ENCODE peak calls at places on chromosomes 6 and 20, in six cellular contexts. K, T, M, J, A and Z are unnamed samples.

GRCh38 chr6:140226637-140227036 is 852.2 kb upstream of the CITED2 start:
- DNase-seq in A (no peak), M (no peak), J (no peak), K (no peak), T (no peak), Z (no peak)

GRCh38 chr6:112184996-112185395 is 69.4 kb downstream of the LAMA4 start:
- DNase-seq in M (no peak), A (no peak), K (no peak), J (no peak), T (no peak), Z (no peak)

GRCh38 chr6:115838763-115839401 is 221.8 kb downstream of the FRK start:
- DNase-seq in A (no peak), K (no peak), M (peak), J (peak), T (no peak), Z (no peak)

GRCh38 chr20:8994045-8994444 is 74.8 kb upstream of the PLCB4 start:
- DNase-seq in A (no peak), J (no peak), K (no peak), M (no peak), T (no peak), Z (no peak)

GRCh38 chr20:11235058-11235457 is 561.3 kb upstream of the JAG1 start:
- DNase-seq in T (no peak), M (peak), K (no peak), A (no peak), J (peak), Z (no peak)

GRCh38 chr20:60055740-60056139 is 97.5 kb downstream of the CDH26 start:
- DNase-seq in J (no peak), A (no peak), T (peak), K (peak), M (no peak), Z (no peak)

GRCh38 chr20:51306521-51307358 is 235.8 kb downstream of the NFATC2 start:
- DNase-seq in M (peak), A (peak), J (peak), T (peak), K (peak), Z (peak)

GRCh38 chr20:6053064-6053775 is 640 bp downstream of the LRRN4 start:
- DNase-seq in M (no peak), T (no peak), A (no peak), J (peak), K (no peak), Z (no peak)

GRCh38 chr20:49608752-49609670 is 41.1 kb upstream of the PTGIS start:
- DNase-seq in M (no peak), T (no peak), K (peak), A (peak), J (peak), Z (peak)

GRCh38 chr6:57324538-57324937 is 7.1 kb downstream of the PRIM2 start:
- DNase-seq in T (no peak), A (no peak), K (no peak), J (no peak), M (no peak), Z (no peak)

GRCh38 chr6:132590362-132590761 is 821 bp upstream of the TAAR5 start:
- DNase-seq in J (no peak), A (no peak), K (no peak), T (no peak), M (no peak), Z (no peak)

GRCh38 chr6:132060591-132060990 is 109.4 kb upstream of the CCN2 start:
- DNase-seq in K (no peak), A (no peak), M (peak), J (no peak), T (no peak), Z (no peak)

GRCh38 chr20:38298768-38299288 is 5.1 kb upstream of the BPI start:
- DNase-seq in K (peak), M (no peak), A (no peak), J (no peak), T (peak), Z (peak)

GRCh38 chr20:62975812-62976413 is 23.4 kb downstream of the SLC17A9 start:
- DNase-seq in T (no peak), K (no peak), A (no peak), J (no peak), M (no peak), Z (no peak)

GRCh38 chr6:124002377-124003081 is 198.9 kb downstream of the NKAIN2 start:
- DNase-seq in T (no peak), J (no peak), A (no peak), M (peak), K (no peak), Z (no peak)

GRCh38 chr20:20037960-20038359 is 14.3 kb downstream of the CRNKL1 start:
- DNase-seq in T (no peak), M (peak), K (no peak), A (no peak), J (peak), Z (no peak)

GRCh38 chr20:51142448-51142847 is 119.5 kb upstream of the KCNG1 start:
- DNase-seq in T (no peak), J (no peak), M (no peak), A (no peak), K (no peak), Z (no peak)

GRCh38 chr6:16570946-16571345 is 190.3 kb downstream of the ATXN1 start:
- DNase-seq in J (no peak), K (no peak), M (no peak), T (no peak), A (no peak), Z (no peak)

GRCh38 chr20:59159091-59159821 is 4.4 kb upstream of the ZNF831 start:
- DNase-seq in K (no peak), T (no peak), A (no peak), J (peak), M (no peak), Z (no peak)

GRCh38 chr6:52399511-52400315 is 20.4 kb upstream of the EFHC1 start:
- DNase-seq in J (peak), K (no peak), A (no peak), T (no peak), M (peak), Z (no peak)

GRCh38 chr6:17998442-17998841 is 11.0 kb upstream of the KIF13A start:
- DNase-seq in K (no peak), T (no peak), A (no peak), J (no peak), M (no peak), Z (no peak)

GRCh38 chr6:37489697-37490336 is 9.9 kb downstream of the CCDC167 start:
- DNase-seq in J (no peak), K (no peak), M (no peak), T (no peak), A (no peak), Z (no peak)

GRCh38 chr6:1865585-1865984 is 255.9 kb downstream of the FOXC1 start:
- DNase-seq in T (no peak), A (no peak), K (peak), M (no peak), J (no peak), Z (peak)

GRCh38 chr6:43951063-43951755 is 176.0 kb downstream of the MRPL14 start:
- DNase-seq in T (no peak), A (no peak), J (peak), M (no peak), K (no peak), Z (no peak)

GRCh38 chr6:220736-221475 is 71.4 kb upstream of the DUSP22 start:
- DNase-seq in M (peak), J (no peak), T (no peak), K (no peak), A (no peak), Z (no peak)

GRCh38 chr6:25346064-25346463 is 66.9 kb downstream of the CARMIL1 start:
- DNase-seq in T (no peak), M (no peak), K (no peak), J (peak), A (no peak), Z (no peak)
- H3K27ac ChIP-seq in T (no peak), M (no peak), K (no peak), J (no peak), A (no peak), Z (no peak)

DNA sequence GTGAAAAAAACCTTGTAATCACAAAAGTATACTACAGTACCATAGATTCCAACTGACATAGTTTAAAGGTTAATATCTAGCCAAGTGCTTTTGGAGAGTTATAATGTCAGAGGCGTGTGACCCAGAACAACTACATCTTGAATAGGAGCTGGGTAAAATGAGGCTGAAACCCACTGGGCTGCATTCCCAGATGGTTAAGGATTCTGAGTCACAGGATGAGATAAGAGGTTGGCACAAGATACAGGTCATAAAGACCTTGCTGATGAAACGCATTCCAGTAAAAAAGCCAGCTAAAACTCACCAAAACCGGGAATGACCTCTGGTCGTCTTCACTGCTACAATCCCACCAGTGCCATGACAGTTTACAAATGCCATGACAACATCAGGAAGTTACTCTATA is 22.4 kb upstream of the KIAA0408 start:
- DNase-seq in A (no peak), M (peak), J (peak), K (no peak), T (no peak), Z (no peak)
- H3K27ac ChIP-seq in A (no peak), M (peak), J (no peak), K (no peak), T (no peak), Z (peak)

DNA sequence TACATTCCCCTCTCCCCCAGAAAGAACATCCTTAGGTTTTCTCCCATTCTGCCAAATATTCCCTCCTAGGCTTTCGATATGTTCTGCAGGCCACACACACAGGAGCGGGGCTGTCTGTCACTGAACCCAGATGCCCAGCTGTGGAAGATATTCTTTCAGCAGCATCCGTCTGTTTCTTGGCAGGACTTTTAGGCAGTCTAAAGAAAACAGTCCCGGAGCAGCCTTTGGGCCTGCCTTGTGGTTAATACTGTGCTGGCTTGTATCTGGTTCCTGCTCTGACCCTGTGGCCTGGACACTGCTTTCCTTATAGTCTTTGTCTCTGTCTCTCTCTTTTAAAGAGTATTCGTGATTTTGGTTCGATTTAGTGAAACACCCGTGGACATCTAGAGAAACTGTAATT is 94.6 kb upstream of the SUPT3H start:
- DNase-seq in K (peak), M (peak), J (no peak), T (no peak), A (no peak), Z (no peak)
- H3K27ac ChIP-seq in K (peak), M (peak), J (no peak), T (peak), A (peak), Z (peak)

DNA sequence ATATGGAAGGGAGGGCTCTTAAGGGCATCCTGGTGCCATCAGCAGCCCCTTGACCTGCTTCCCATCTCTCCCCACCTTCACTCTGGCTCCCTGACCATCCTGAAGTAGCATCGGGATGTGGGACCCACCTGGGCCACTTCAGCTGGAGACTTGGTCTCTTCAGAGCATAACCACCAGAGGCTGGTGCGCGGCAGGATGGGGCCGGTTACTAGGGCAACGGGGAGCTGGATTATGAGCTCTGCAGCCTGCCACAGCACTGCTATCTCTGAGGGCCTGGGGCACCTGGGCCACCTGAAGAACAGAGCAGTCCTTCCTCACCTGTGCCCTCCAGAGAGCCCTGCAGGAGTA is 79.7 kb downstream of the SYNJ2 start:
- DNase-seq in J (no peak), K (no peak), A (no peak), T (no peak), M (no peak), Z (no peak)
- H3K27ac ChIP-seq in J (no peak), K (peak), A (no peak), T (peak), M (peak), Z (peak)

GRCh38 chr6:125046107-125046925 is 84.1 kb downstream of the RNF217 start:
- DNase-seq in T (no peak), K (no peak), A (no peak), J (peak), M (no peak), Z (no peak)
- H3K27ac ChIP-seq in T (no peak), K (no peak), A (no peak), J (no peak), M (no peak), Z (no peak)

DNA sequence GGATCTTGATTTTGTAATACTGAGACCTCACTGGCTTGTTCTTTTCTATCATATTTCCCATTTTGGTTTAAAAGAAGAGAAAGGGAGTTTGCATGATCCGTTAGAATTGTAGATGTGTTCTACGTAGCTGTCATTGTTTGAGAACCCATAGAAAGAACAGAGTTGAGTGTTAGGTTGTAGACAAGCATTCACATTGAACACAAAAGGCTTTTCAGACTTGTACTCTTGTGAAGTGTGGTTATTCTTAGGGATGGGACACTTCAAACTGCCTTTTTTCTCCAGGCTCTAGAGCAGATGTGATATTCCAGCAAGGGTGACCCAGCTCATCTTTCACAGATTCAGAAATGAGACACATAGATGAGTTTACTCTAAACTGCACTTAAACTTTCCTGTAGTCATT is 19.9 kb downstream of the FOXO3 start:
- DNase-seq in T (no peak), J (no peak), M (no peak), A (no peak), K (no peak), Z (no peak)
- H3K27ac ChIP-seq in T (peak), J (no peak), M (peak), A (peak), K (peak), Z (peak)

GRCh38 chr6:169253745-169254238 is at the start of gene THBS2:
- DNase-seq in K (no peak), M (peak), A (no peak), T (no peak), J (peak), Z (peak)
- H3K27ac ChIP-seq in K (peak), M (peak), A (peak), T (peak), J (no peak), Z (peak)

GRCh38 chr6:146895101-146895771 is 296.5 kb downstream of the ADGB start:
- DNase-seq in A (no peak), J (peak), K (no peak), T (no peak), M (no peak), Z (no peak)

GRCh38 chr6:146895772-146896061 is 296.9 kb downstream of the ADGB start:
- DNase-seq in A (no peak), T (no peak), J (no peak), M (no peak), K (no peak), Z (no peak)

GRCh38 chr6:146894624-146895023 is 295.9 kb downstream of the ADGB start:
- DNase-seq in K (no peak), A (no peak), J (no peak), M (no peak), T (no peak), Z (no peak)

GRCh38 chr6:146896960-146897701 is 298.4 kb downstream of the ADGB start:
- DNase-seq in K (no peak), T (no peak), A (no peak), J (no peak), M (no peak), Z (no peak)

GRCh38 chr6:146896062-146896813 is 297.5 kb downstream of the ADGB start:
- DNase-seq in A (no peak), K (no peak), M (no peak), T (no peak), J (no peak), Z (no peak)
- H3K27ac ChIP-seq in A (no peak), K (no peak), M (no peak), T (no peak), J (no peak), Z (no peak)